ENCODE peak calls at places on chromosomes 3 and 15, in nine cellular contexts. R, D, H, C, K, G, W, S and B are unnamed samples.

GRCh38 chr3:139357899-139358298 is 14.1 kb downstream of the MRPS22 start:
- DNase-seq in R (no peak), D (no peak), H (no peak), C (no peak), K (no peak), G (no peak), W (no peak), S (no peak), B (no peak)

GRCh38 chr15:48861813-48862431 is 16.0 kb upstream of the EID1 start:
- DNase-seq in R (peak; percentile 67), D (peak; percentile 56), H (peak; percentile 57), C (peak; percentile 80), K (no peak), G (peak; percentile 68), W (no peak), S (peak; percentile 78), B (peak; percentile 47)

GRCh38 chr3:16864610-16865313 is 20.0 kb upstream of the PLCL2 start:
- DNase-seq in R (no peak), D (no peak), H (no peak), C (no peak), K (no peak), G (peak; percentile 36), W (no peak), S (peak; percentile 86), B (no peak)

GRCh38 chr3:142853270-142854163 is 35.4 kb downstream of the PCOLCE2 start:
- DNase-seq in R (no peak), D (no peak), H (no peak), C (peak; percentile 48), K (no peak), G (peak; percentile 78), W (no peak), S (peak; percentile 60), B (no peak)

GRCh38 chr3:151431940-151432339 is 28.9 kb downstream of the IGSF10 start:
- DNase-seq in R (no peak), D (no peak), H (no peak), C (no peak), K (no peak), G (no peak), W (no peak), S (peak; percentile 45), B (no peak)

GRCh38 chr15:90571063-90571541 is 41.4 kb downstream of the CRTC3 start:
- DNase-seq in R (no peak), D (no peak), H (no peak), C (no peak), K (peak; percentile 82), G (peak; percentile 52), W (peak; percentile 83), S (peak; percentile 81), B (no peak)

GRCh38 chr3:169041677-169042171 is 621.8 kb downstream of the MECOM start:
- DNase-seq in R (no peak), D (no peak), H (peak; percentile 25), C (peak; percentile 70), K (peak; percentile 25), G (peak; percentile 40), W (no peak), S (peak; percentile 63), B (no peak)

GRCh38 chr15:95025924-95026728 is 794.8 kb downstream of the MCTP2 start:
- DNase-seq in R (no peak), D (peak; percentile 39), H (no peak), C (no peak), K (peak; percentile 56), G (peak; percentile 32), W (no peak), S (peak; percentile 66), B (no peak)

GRCh38 chr3:193742628-193743027 is 149.6 kb downstream of the OPA1 start:
- DNase-seq in R (no peak), D (no peak), H (no peak), C (peak; percentile 50), K (no peak), G (no peak), W (no peak), S (no peak), B (no peak)

GRCh38 chr15:50265620-50266019 is at the start of gene HDC:
- DNase-seq in R (no peak), D (peak; percentile 71), H (no peak), C (peak; percentile 29), K (no peak), G (no peak), W (no peak), S (no peak), B (no peak)

GRCh38 chr3:158105124-158105709 is 1.0 kb downstream of the SHOX2 start:
- DNase-seq in R (no peak), D (no peak), H (no peak), C (peak; percentile 73), K (no peak), G (peak; percentile 19), W (no peak), S (peak; percentile 65), B (no peak)

GRCh38 chr15:65939901-65940617 is 70.8 kb downstream of the RAB11A start:
- DNase-seq in R (no peak), D (no peak), H (peak; percentile 66), C (peak; percentile 72), K (no peak), G (peak; percentile 87), W (peak; percentile 85), S (peak; percentile 95), B (peak; percentile 65)